ENCODE peak calls at places on chromosomes 11 and 22, in four cellular contexts. One of them, this sample, is unnamed. For H3K27me3 and H3K36me3, the result is how much of the 10 kb centered on the place peaks cover.

GRCh38 chr11:93192163-93192562 is 5.6 kb downstream of the SLC36A4 start:
- DNase-seq in tibial nerve: no peak
- DNase-seq in BJ: no peak
- DNase-seq in uterus: no peak
- DNase-seq in this sample: no peak

GRCh38 chr22:38984224-38984623 is 2.1 kb downstream of the APOBEC3B start:
- DNase-seq in tibial nerve: no peak
- DNase-seq in uterus: no peak
- DNase-seq in BJ: no peak
- DNase-seq in this sample: no peak

GRCh38 chr11:86442420-86442819 is 67.7 kb downstream of the CCDC81 start:
- DNase-seq in uterus: no peak
- DNase-seq in BJ: no peak
- DNase-seq in tibial nerve: no peak
- DNase-seq in this sample: no peak

GRCh38 chr11:75518771-75519653 is 6.7 kb downstream of the GDPD5 start:
- DNase-seq in BJ: no peak
- DNase-seq in uterus: no peak
- DNase-seq in tibial nerve: no peak
- DNase-seq in this sample: no peak

GRCh38 chr11:35133656-35134055 is 5.3 kb upstream of the CD44 start:
- DNase-seq in uterus: no peak
- DNase-seq in BJ: no peak
- DNase-seq in tibial nerve: no peak
- DNase-seq in this sample: no peak

GRCh38 chr11:60658409-60658808 is 41.0 kb upstream of the MS4A8 start:
- DNase-seq in tibial nerve: no peak
- DNase-seq in uterus: no peak
- DNase-seq in BJ: no peak
- DNase-seq in this sample: no peak

GRCh38 chr11:65553301-65554001 is 4.7 kb downstream of the LTBP3 start:
- DNase-seq in tibial nerve: no peak
- DNase-seq in BJ: no peak
- DNase-seq in uterus: no peak
- DNase-seq in this sample: no peak

GRCh38 chr11:57325735-57326048 is 940 bp upstream of the TNKS1BP1 start:
- DNase-seq in BJ: no peak
- DNase-seq in tibial nerve: no peak
- DNase-seq in uterus: peak
- DNase-seq in this sample: no peak

DNA sequence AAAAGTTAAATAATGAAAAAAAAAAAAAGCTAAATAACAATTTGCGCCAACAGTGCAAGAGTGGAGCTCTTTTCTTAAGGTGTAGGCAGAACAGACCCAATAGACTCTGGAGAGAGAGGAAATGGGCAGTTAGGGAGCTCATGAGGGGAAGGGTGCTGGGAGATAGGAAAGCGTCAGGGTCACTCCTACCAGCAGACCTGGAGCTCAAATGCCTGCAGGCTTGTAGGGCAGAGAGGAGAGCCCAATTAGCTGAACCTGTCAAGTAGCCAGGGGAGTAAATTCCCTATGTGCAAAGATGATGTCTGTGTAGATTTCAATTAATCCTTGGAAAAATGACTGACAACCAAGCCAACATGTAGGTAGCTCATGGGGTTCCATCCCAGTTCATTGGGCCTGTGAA is 73.0 kb downstream of the RAB30 start:
- DNase-seq in uterus: no peak
- DNase-seq in BJ: no peak
- DNase-seq in tibial nerve: no peak
- DNase-seq in this sample: no peak
- H3K27me3 ChIP-seq in uterus: under half
- H3K27me3 ChIP-seq in BJ: under half
- H3K27me3 ChIP-seq in tibial nerve: under half
- H3K27me3 ChIP-seq in this sample: under half

GRCh38 chr11:130894322-130895025 is 21.8 kb downstream of the SNX19 start:
- DNase-seq in uterus: peak
- DNase-seq in tibial nerve: peak
- DNase-seq in BJ: no peak
- DNase-seq in this sample: peak
- H3K36me3 ChIP-seq in uterus: under half
- H3K36me3 ChIP-seq in tibial nerve: under half
- H3K36me3 ChIP-seq in BJ: under half
- H3K36me3 ChIP-seq in this sample: half or more

GRCh38 chr11:117096140-117096972 is 1.9 kb downstream of the SIK3 start:
- DNase-seq in uterus: no peak
- DNase-seq in BJ: peak
- DNase-seq in tibial nerve: no peak
- DNase-seq in this sample: no peak
- H3K4me3 ChIP-seq in uterus: peak
- H3K4me3 ChIP-seq in BJ: peak
- H3K4me3 ChIP-seq in tibial nerve: no peak
- H3K4me3 ChIP-seq in this sample: peak

DNA sequence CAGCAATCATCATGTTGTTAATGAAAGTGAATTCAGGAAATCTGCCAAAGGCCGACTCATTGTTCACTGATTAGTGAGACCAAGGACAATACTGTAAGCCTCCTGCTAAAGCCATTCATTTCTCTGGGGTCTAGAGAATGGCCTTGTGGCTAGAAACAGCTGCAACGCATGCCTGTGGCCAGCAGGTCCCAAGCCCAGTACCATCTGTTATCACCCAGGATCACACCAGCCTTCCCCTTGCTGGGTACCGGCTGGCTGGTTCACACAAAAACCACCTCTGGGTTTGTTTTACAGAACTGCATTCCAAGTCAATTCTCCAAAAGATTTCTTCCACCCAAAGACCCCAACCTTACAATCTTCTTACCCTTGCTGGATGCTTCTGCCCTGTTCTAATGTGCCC is 1.1 kb downstream of the PLAAT5 start:
- DNase-seq in BJ: no peak
- DNase-seq in tibial nerve: no peak
- DNase-seq in uterus: no peak
- DNase-seq in this sample: no peak
- H3K27me3 ChIP-seq in BJ: under half
- H3K27me3 ChIP-seq in tibial nerve: under half
- H3K27me3 ChIP-seq in uterus: under half
- H3K27me3 ChIP-seq in this sample: under half

GRCh38 chr11:94869186-94869585 is 101.0 kb downstream of the AMOTL1 start:
- DNase-seq in tibial nerve: no peak
- DNase-seq in BJ: no peak
- DNase-seq in uterus: no peak
- DNase-seq in this sample: no peak

GRCh38 chr11:94870422-94870821 is 102.3 kb downstream of the AMOTL1 start:
- DNase-seq in BJ: no peak
- DNase-seq in uterus: no peak
- DNase-seq in tibial nerve: no peak
- DNase-seq in this sample: no peak

GRCh38 chr11:94866936-94867795 is 99.0 kb downstream of the AMOTL1 start:
- DNase-seq in uterus: no peak
- DNase-seq in BJ: no peak
- DNase-seq in tibial nerve: no peak
- DNase-seq in this sample: no peak

GRCh38 chr11:94866231-94866827 is 98.2 kb downstream of the AMOTL1 start:
- DNase-seq in BJ: no peak
- DNase-seq in tibial nerve: no peak
- DNase-seq in uterus: no peak
- DNase-seq in this sample: no peak

GRCh38 chr11:94868468-94868867 is 100.3 kb downstream of the AMOTL1 start:
- DNase-seq in tibial nerve: no peak
- DNase-seq in BJ: no peak
- DNase-seq in uterus: no peak
- DNase-seq in this sample: no peak
- H3K36me3 ChIP-seq in tibial nerve: under half
- H3K36me3 ChIP-seq in BJ: under half
- H3K36me3 ChIP-seq in uterus: under half
- H3K36me3 ChIP-seq in this sample: under half

DNA sequence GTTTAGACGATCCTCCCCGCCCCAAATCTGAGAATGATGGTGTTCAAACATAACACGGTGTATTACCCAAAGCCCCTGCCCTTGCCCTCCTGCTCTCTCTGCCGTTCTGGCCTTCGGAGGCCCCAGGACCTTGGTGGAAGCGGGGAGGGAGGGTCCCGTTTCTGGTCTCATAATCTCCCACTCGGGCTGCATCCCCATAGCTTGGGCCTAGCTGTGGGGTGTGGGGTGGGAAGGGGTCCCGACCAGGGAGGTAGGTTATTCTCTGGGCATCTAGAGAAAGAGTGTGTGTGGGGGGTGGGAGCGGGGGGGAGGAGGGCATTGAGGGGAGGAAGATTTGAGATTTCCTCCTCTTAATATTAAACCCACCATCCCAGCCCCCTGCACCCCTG is 2.3 kb downstream of the PKNOX2 start:
- DNase-seq in tibial nerve: no peak
- DNase-seq in uterus: no peak
- DNase-seq in BJ: no peak
- DNase-seq in this sample: no peak
- H3K4me3 ChIP-seq in tibial nerve: peak
- H3K4me3 ChIP-seq in uterus: peak
- H3K4me3 ChIP-seq in BJ: no peak
- H3K4me3 ChIP-seq in this sample: peak

GRCh38 chr11:14973621-14974020 is 1.5 kb upstream of the CALCA start:
- DNase-seq in tibial nerve: no peak
- DNase-seq in BJ: no peak
- DNase-seq in uterus: no peak
- DNase-seq in this sample: no peak

GRCh38 chr11:14972581-14973490 is 685 bp upstream of the CALCA start:
- DNase-seq in BJ: no peak
- DNase-seq in tibial nerve: no peak
- DNase-seq in uterus: no peak
- DNase-seq in this sample: no peak

GRCh38 chr11:14977481-14977880 is 5.3 kb upstream of the CALCA start:
- DNase-seq in BJ: no peak
- DNase-seq in tibial nerve: no peak
- DNase-seq in uterus: no peak
- DNase-seq in this sample: no peak

GRCh38 chr11:14974021-14974698 is 2.0 kb upstream of the CALCA start:
- DNase-seq in uterus: no peak
- DNase-seq in BJ: no peak
- DNase-seq in tibial nerve: no peak
- DNase-seq in this sample: no peak

DNA sequence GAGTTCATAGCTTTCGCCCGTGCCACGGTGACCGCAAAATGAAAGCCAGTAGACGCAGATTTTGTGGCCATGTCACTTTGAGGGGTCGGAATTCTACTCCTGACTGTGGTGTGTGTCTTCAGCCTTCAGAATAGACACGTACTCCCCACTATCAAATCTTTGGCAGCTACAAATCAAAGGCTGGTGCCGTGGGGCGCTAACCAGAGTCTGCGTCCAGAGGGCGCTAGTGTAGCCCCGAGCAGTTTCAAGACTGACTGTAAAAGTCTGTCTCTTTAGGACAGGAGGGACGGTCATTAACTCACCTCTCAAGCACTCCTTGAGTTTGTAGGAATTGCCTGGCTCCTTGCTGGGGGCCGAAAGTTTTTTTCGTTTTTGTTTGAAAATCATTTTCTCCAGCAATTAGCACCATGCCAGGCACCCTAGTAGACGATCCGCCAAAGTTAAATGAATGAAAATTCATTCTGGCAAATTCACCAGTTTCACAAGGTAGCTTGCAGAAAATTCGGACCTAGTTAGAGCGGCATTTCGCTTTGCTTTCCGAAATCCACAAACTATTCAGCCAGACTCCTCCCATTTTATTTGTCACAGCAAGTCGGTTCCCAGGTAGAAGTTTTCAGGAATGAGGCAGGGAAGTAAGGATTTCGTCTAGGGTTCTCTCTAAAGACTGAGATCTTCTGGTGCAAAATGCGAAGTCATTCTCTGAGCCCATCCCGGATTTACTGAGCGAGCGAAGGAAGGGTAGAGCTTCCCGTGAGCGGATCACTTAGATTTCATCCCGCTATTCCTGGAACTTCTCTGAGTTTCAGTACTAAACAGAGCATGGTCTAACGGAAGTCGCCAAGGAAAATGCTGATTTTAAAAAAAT is 2.8 kb upstream of the CALCA start:
- DNase-seq in tibial nerve: peak
- DNase-seq in uterus: no peak
- DNase-seq in BJ: no peak
- DNase-seq in this sample: peak
- H3K27me3 ChIP-seq in tibial nerve: under half
- H3K27me3 ChIP-seq in uterus: under half
- H3K27me3 ChIP-seq in BJ: under half
- H3K27me3 ChIP-seq in this sample: under half

DNA sequence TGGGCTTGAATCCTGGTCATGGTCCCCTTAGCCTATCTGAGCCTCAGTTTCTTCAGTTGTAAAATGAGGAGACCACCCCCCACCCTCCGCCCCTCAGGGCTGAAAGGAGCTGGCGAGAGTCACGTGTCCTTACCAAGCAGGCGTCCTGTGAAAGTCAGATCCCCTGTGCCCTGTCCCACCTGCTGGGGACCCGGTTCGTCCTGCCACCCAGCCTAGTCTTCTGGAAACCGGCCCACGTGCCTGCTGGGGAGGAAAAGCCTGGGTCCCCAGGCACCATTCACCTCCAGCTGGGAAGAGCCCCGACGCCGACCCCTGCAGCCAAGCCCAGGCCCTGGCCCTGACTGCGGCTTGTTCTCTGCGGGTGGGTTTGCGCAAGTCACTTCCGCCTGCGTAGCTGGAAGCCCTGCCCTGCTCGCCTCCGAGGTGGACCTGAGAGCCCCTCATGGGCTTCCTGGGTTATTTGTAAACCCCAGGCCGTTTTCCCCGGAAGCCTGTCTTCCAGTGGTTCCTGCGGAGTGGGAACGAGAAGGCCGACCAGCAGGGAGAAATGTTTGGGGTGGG is 679 bp upstream of the SSH3 start:
- DNase-seq in uterus: peak
- DNase-seq in tibial nerve: no peak
- DNase-seq in BJ: no peak
- DNase-seq in this sample: no peak
- H3K36me3 ChIP-seq in uterus: under half
- H3K36me3 ChIP-seq in tibial nerve: under half
- H3K36me3 ChIP-seq in BJ: under half
- H3K36me3 ChIP-seq in this sample: under half

This sample was measured in MG63.